ENCODE peak calls at places on chromosomes 16 and 17, in seven cellular contexts. D is stimulated activated CD8-positive, alpha-beta memory T cell treated with anti-CD3 and anti-CD28 coated beads, Interleukin-15, amount 100 ng/mL, for 4 hours; A is HEK293T; V is HFF-Myc; Q is mucosa of gallbladder; S is epithelial cell of prostate; U is left ventricle myocardium inferior. B is an unnamed sample.

GRCh38 chr17:35373984-35374765 is 754 bp upstream of the SLFN11 start:
- DNase-seq in D (no peak), A (no peak), V (no peak), Q (peak; percentile 31), S (no peak), U (peak; percentile 65), B (no peak)

GRCh38 chr17:9887521-9887920 is 17.6 kb downstream of the RCVRN start:
- DNase-seq in D (no peak), A (no peak), V (no peak), Q (no peak), S (no peak), U (no peak), B (no peak)

GRCh38 chr17:19348806-19349205 is 13.7 kb downstream of the B9D1 start:
- DNase-seq in D (no peak), A (no peak), V (no peak), Q (no peak), S (no peak), U (no peak), B (no peak)

GRCh38 chr17:10069301-10069700 is 129.1 kb downstream of the GAS7 start:
- DNase-seq in D (no peak), A (no peak), V (no peak), Q (no peak), S (no peak), U (peak; percentile 61), B (no peak)

GRCh38 chr17:82859431-82860403 is 19.9 kb upstream of the ZNF750 start:
- DNase-seq in D (peak; percentile 37), A (no peak), V (peak; percentile 32), Q (no peak), S (no peak), U (no peak), B (no peak)

GRCh38 chr16:64711596-64711995 is 410.3 kb downstream of the CDH11 start:
- DNase-seq in D (no peak), A (no peak), V (no peak), Q (no peak), S (no peak), U (no peak), B (no peak)

GRCh38 chr17:19753049-19753444 is 4.9 kb upstream of the ALDH3A1 start:
- DNase-seq in D (no peak), A (no peak), V (peak; percentile 16), Q (peak; percentile 81), S (peak; percentile 81), U (peak; percentile 55), B (no peak)

GRCh38 chr17:78800132-78800931 is 18.3 kb upstream of the CYTH1 start:
- DNase-seq in D (no peak), A (no peak), V (no peak), Q (no peak), S (no peak), U (no peak), B (no peak)

GRCh38 chr17:17356149-17356930 is 53.2 kb downstream of the NT5M start:
- DNase-seq in D (peak; percentile 20), A (peak; percentile 86), V (peak; percentile 71), Q (peak; percentile 84), S (peak; percentile 22), U (peak; percentile 73), B (no peak)

GRCh38 chr17:56577190-56577589 is 16.3 kb upstream of the NOG start:
- DNase-seq in D (no peak), A (no peak), V (no peak), Q (no peak), S (no peak), U (no peak), B (no peak)

GRCh38 chr16:12311309-12311708 is 334.8 kb downstream of the SNX29 start:
- DNase-seq in D (no peak), A (no peak), V (no peak), Q (no peak), S (no peak), U (no peak), B (no peak)

GRCh38 chr17:7004398-7005253 is 7.8 kb upstream of the RNASEK start:
- DNase-seq in D (no peak), A (peak; percentile 67), V (peak; percentile 22), Q (no peak), S (no peak), U (no peak), B (no peak)

GRCh38 chr16:4320030-4320429 is 4.2 kb downstream of the GLIS2 start:
- DNase-seq in D (no peak), A (no peak), V (no peak), Q (no peak), S (no peak), U (peak; percentile 62), B (no peak)

GRCh38 chr16:682493-683395 is 1.4 kb downstream of the JMJD8 start:
- DNase-seq in D (no peak), A (no peak), V (no peak), Q (no peak), S (no peak), U (no peak), B (no peak)

GRCh38 chr16:83365166-83365565 is 442.6 kb upstream of the HSBP1 start:
- DNase-seq in D (no peak), A (no peak), V (no peak), Q (no peak), S (peak; percentile 34), U (no peak), B (no peak)

GRCh38 chr16:52078716-52079655 is 468.0 kb downstream of the TOX3 start:
- DNase-seq in D (no peak), A (no peak), V (no peak), Q (no peak), S (no peak), U (no peak), B (no peak)

GRCh38 chr16:14378131-14378551 is 251.9 kb downstream of the PARN start:
- DNase-seq in D (no peak), A (no peak), V (peak; percentile 88), Q (no peak), S (peak; percentile 60), U (no peak), B (peak; percentile 93)

GRCh38 chr16:4077083-4077714 is 39.0 kb downstream of the ADCY9 start:
- DNase-seq in D (no peak), A (no peak), V (no peak), Q (no peak), S (no peak), U (no peak), B (no peak)

GRCh38 chr17:70987867-70988340 is 818.6 kb downstream of the KCNJ2 start:
- DNase-seq in D (no peak), A (no peak), V (no peak), Q (no peak), S (no peak), U (no peak), B (no peak)

GRCh38 chr16:84730406-84731106 is 30.8 kb downstream of the USP10 start:
- DNase-seq in D (no peak), A (peak; percentile 45), V (peak; percentile 62), Q (peak; percentile 73), S (peak; percentile 53), U (peak; percentile 45), B (peak; percentile 85)

GRCh38 chr17:78607061-78607460 is 29.9 kb upstream of the DNAH17 start:
- DNase-seq in D (no peak), A (no peak), V (no peak), Q (no peak), S (no peak), U (no peak), B (no peak)

B was measured in BJ.